ENCODE peak calls at places on chromosomes 3 and 15, in ten cellular contexts. M is A549, Y is upper lobe of left lung, F is body of pancreas, B is HepG2, X is IMR-90, I is breast epithelium, O is tibial nerve, G is right lobe of liver, J is Peyer's patch. D is an unnamed sample. For H3K4me1, the result is how much of the 10 kb centered on the place peaks cover.

GRCh38 chr15:64681424-64682024 is 93.9 kb downstream of the RBPMS2 start:
- DNase-seq in Y (no peak), B (peak), X (peak), F (peak), J (peak), G (no peak), O (peak), I (no peak), M (peak), D (no peak)

GRCh38 chr3:188446014-188446413 is 292.1 kb downstream of the LPP start:
- DNase-seq in F (no peak), O (no peak), G (no peak), X (no peak), M (no peak), J (no peak), I (no peak), Y (no peak), B (no peak), D (no peak)

GRCh38 chr3:56375654-56376053 is 92.6 kb downstream of the ERC2 start:
- DNase-seq in J (no peak), B (no peak), I (no peak), M (no peak), Y (no peak), F (no peak), X (no peak), O (no peak), G (no peak), D (no peak)

GRCh38 chr15:77877869-77878577 is 199.5 kb downstream of the TBC1D2B start:
- DNase-seq in O (no peak), F (no peak), M (no peak), I (no peak), J (no peak), X (no peak), G (no peak), Y (no peak), B (no peak), D (no peak)

GRCh38 chr3:128969993-128970740 is 23.7 kb downstream of the CFAP92 start:
- DNase-seq in B (peak), M (no peak), Y (no peak), J (peak), X (peak), F (peak), O (peak), G (no peak), I (no peak), D (peak)

GRCh38 chr3:94069242-94069813 is 6.5 kb downstream of the NSUN3 start:
- DNase-seq in I (no peak), O (no peak), B (peak), G (no peak), M (peak), F (no peak), Y (no peak), J (no peak), X (peak), D (no peak)

GRCh38 chr3:123327480-123327879 is 121.4 kb downstream of the ADCY5 start:
- DNase-seq in B (no peak), I (no peak), M (no peak), G (no peak), Y (no peak), J (no peak), O (no peak), X (no peak), F (peak), D (no peak)

GRCh38 chr15:84023636-84024035 is 211.9 kb upstream of the GOLGA6L4 start:
- DNase-seq in F (peak), G (no peak), M (peak), Y (no peak), O (peak), J (no peak), X (peak), B (peak), I (no peak), D (peak)

GRCh38 chr3:164673738-164674137 is 404.6 kb downstream of the SI start:
- DNase-seq in I (no peak), F (no peak), X (no peak), G (no peak), J (no peak), B (peak), O (no peak), M (no peak), Y (no peak), D (no peak)

DNA sequence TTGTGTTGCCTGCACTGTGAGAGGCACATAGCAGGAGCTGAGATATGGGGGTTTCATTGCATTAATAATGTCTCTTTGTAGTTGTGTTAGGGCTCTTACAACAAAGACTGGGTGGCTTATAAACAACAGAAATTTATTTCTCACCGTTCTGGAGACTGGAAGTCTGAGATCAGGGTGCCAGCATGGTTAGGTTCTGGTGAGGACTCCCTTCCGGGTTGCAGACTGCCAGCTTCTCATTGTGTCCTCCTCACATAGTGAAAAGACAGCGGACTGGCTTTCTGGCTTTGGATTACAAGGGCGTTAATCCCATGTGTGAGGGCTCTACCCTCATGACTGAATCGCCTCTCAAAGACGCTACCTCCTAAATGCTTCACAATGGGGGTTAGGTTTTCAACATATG is 20.6 kb downstream of the TMEM108 start:
- DNase-seq in F (no peak), B (no peak), Y (no peak), O (no peak), G (no peak), X (no peak), M (no peak), J (no peak), I (no peak), D (no peak)
- H3K27ac ChIP-seq in F (no peak), B (no peak), Y (no peak), O (no peak), G (no peak), X (no peak), M (no peak), J (no peak), I (no peak), D (no peak)

GRCh38 chr3:138845071-138845685 is 10.4 kb upstream of the PIK3CB start:
- DNase-seq in M (no peak), X (no peak), J (no peak), I (no peak), G (no peak), B (no peak), F (no peak), Y (no peak), O (no peak), D (no peak)
- TF ChIP-seq POLR2A in M (no peak), X (no peak), J (no peak), I (no peak), G (no peak), B (no peak), F (no peak), Y (no peak), O (no peak), D (no peak)

GRCh38 chr3:30612422-30613134 is 6.2 kb downstream of the TGFBR2 start:
- DNase-seq in G (no peak), Y (no peak), F (no peak), X (no peak), J (no peak), M (no peak), B (no peak), O (no peak), I (no peak), D (no peak)
- H3K4me1 ChIP-seq in G (under half), Y (half or more), F (half or more), X (under half), J (under half), M (half or more), B (half or more), O (half or more), I (under half), D (under half)

DNA sequence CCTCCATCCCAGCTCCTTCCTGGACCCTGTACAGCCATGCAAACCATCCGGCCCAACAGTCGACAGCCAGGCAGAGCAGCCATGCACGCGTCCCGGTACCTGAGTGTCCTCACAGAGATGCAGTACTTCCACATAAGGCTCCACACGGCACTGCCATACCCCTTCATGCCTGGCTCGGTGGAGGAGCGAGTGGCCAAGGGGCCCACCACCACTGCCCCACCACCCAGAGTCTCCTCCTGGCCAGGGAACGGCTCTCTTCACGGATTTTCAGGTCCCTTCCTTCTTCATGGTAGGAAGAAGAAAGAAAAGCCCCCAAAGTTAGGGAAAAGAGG is 51.3 kb downstream of the IQSEC1 start:
- DNase-seq in B (no peak), M (no peak), F (no peak), G (no peak), O (no peak), J (no peak), I (no peak), X (no peak), Y (no peak), D (no peak)
- H3K27ac ChIP-seq in B (no peak), M (peak), F (peak), G (no peak), O (peak), J (peak), I (peak), X (peak), Y (no peak), D (peak)